ENCODE peak calls at places on chromosomes 5 and 9, in nine cellular contexts. One of them, this sample, is unnamed.

GRCh38 chr5:157554180-157555030 is 21.2 kb downstream of the ADAM19 start:
- DNase-seq in WTC11: no peak
- DNase-seq in tibial nerve: no peak
- DNase-seq in stimulated activated CD8-positive, alpha-beta memory T cell treated with anti-CD3 and anti-CD28 coated beads, Interleukin-2, amount 100 ng/mL, for 48 hours: no peak
- DNase-seq in activated T-helper 9 cell treated with anti-CD3 and anti-CD28 coated beads, Interleukin-2, amount 50 U/mL, for 16 hours: no peak
- DNase-seq in DMS153: no peak
- DNase-seq in activated CD8-positive, alpha-beta memory T cell treated with anti-CD3 and anti-CD28 coated beads for 1 hour: no peak
- DNase-seq in COR-L47: no peak
- DNase-seq in Right ventricle myocardium superior: no peak
- DNase-seq in this sample: no peak

GRCh38 chr9:133713211-133713959 is 24.8 kb downstream of the SARDH start:
- DNase-seq in WTC11: no peak
- DNase-seq in tibial nerve: no peak
- DNase-seq in stimulated activated CD8-positive, alpha-beta memory T cell treated with anti-CD3 and anti-CD28 coated beads, Interleukin-2, amount 100 ng/mL, for 48 hours: no peak
- DNase-seq in activated T-helper 9 cell treated with anti-CD3 and anti-CD28 coated beads, Interleukin-2, amount 50 U/mL, for 16 hours: no peak
- DNase-seq in DMS153: no peak
- DNase-seq in activated CD8-positive, alpha-beta memory T cell treated with anti-CD3 and anti-CD28 coated beads for 1 hour: no peak
- DNase-seq in COR-L47: no peak
- DNase-seq in Right ventricle myocardium superior: peak; percentile 35
- DNase-seq in this sample: no peak

GRCh38 chr9:95078934-95079333 is 238.6 kb downstream of the FANCC start:
- DNase-seq in WTC11: peak; percentile 44
- DNase-seq in tibial nerve: no peak
- DNase-seq in stimulated activated CD8-positive, alpha-beta memory T cell treated with anti-CD3 and anti-CD28 coated beads, Interleukin-2, amount 100 ng/mL, for 48 hours: no peak
- DNase-seq in activated T-helper 9 cell treated with anti-CD3 and anti-CD28 coated beads, Interleukin-2, amount 50 U/mL, for 16 hours: no peak
- DNase-seq in DMS153: no peak
- DNase-seq in activated CD8-positive, alpha-beta memory T cell treated with anti-CD3 and anti-CD28 coated beads for 1 hour: no peak
- DNase-seq in COR-L47: no peak
- DNase-seq in Right ventricle myocardium superior: no peak
- DNase-seq in this sample: no peak

GRCh38 chr5:172458956-172459355 is 4.6 kb upstream of the SH3PXD2B start:
- DNase-seq in WTC11: no peak
- DNase-seq in tibial nerve: no peak
- DNase-seq in stimulated activated CD8-positive, alpha-beta memory T cell treated with anti-CD3 and anti-CD28 coated beads, Interleukin-2, amount 100 ng/mL, for 48 hours: no peak
- DNase-seq in activated T-helper 9 cell treated with anti-CD3 and anti-CD28 coated beads, Interleukin-2, amount 50 U/mL, for 16 hours: no peak
- DNase-seq in DMS153: no peak
- DNase-seq in activated CD8-positive, alpha-beta memory T cell treated with anti-CD3 and anti-CD28 coated beads for 1 hour: no peak
- DNase-seq in COR-L47: no peak
- DNase-seq in Right ventricle myocardium superior: no peak
- DNase-seq in this sample: no peak

GRCh38 chr9:137724114-137724445 is 105.3 kb downstream of the EHMT1 start:
- DNase-seq in WTC11: peak; percentile 55
- DNase-seq in tibial nerve: no peak
- DNase-seq in stimulated activated CD8-positive, alpha-beta memory T cell treated with anti-CD3 and anti-CD28 coated beads, Interleukin-2, amount 100 ng/mL, for 48 hours: no peak
- DNase-seq in activated T-helper 9 cell treated with anti-CD3 and anti-CD28 coated beads, Interleukin-2, amount 50 U/mL, for 16 hours: no peak
- DNase-seq in DMS153: no peak
- DNase-seq in activated CD8-positive, alpha-beta memory T cell treated with anti-CD3 and anti-CD28 coated beads for 1 hour: no peak
- DNase-seq in COR-L47: no peak
- DNase-seq in Right ventricle myocardium superior: no peak
- DNase-seq in this sample: peak; percentile 18

GRCh38 chr5:52893105-52893504 is 96.0 kb upstream of the ITGA2 start:
- DNase-seq in WTC11: no peak
- DNase-seq in tibial nerve: no peak
- DNase-seq in stimulated activated CD8-positive, alpha-beta memory T cell treated with anti-CD3 and anti-CD28 coated beads, Interleukin-2, amount 100 ng/mL, for 48 hours: no peak
- DNase-seq in activated T-helper 9 cell treated with anti-CD3 and anti-CD28 coated beads, Interleukin-2, amount 50 U/mL, for 16 hours: no peak
- DNase-seq in DMS153: no peak
- DNase-seq in activated CD8-positive, alpha-beta memory T cell treated with anti-CD3 and anti-CD28 coated beads for 1 hour: no peak
- DNase-seq in COR-L47: no peak
- DNase-seq in Right ventricle myocardium superior: no peak
- DNase-seq in this sample: no peak

GRCh38 chr9:123120131-123120530 is 86.7 kb downstream of the GPR21 start:
- DNase-seq in WTC11: no peak
- DNase-seq in tibial nerve: no peak
- DNase-seq in stimulated activated CD8-positive, alpha-beta memory T cell treated with anti-CD3 and anti-CD28 coated beads, Interleukin-2, amount 100 ng/mL, for 48 hours: no peak
- DNase-seq in activated T-helper 9 cell treated with anti-CD3 and anti-CD28 coated beads, Interleukin-2, amount 50 U/mL, for 16 hours: no peak
- DNase-seq in DMS153: no peak
- DNase-seq in activated CD8-positive, alpha-beta memory T cell treated with anti-CD3 and anti-CD28 coated beads for 1 hour: no peak
- DNase-seq in COR-L47: no peak
- DNase-seq in Right ventricle myocardium superior: no peak
- DNase-seq in this sample: no peak

GRCh38 chr9:134375430-134376385 is 49.5 kb downstream of the RXRA start:
- DNase-seq in WTC11: no peak
- DNase-seq in tibial nerve: peak; percentile 54
- DNase-seq in stimulated activated CD8-positive, alpha-beta memory T cell treated with anti-CD3 and anti-CD28 coated beads, Interleukin-2, amount 100 ng/mL, for 48 hours: no peak
- DNase-seq in activated T-helper 9 cell treated with anti-CD3 and anti-CD28 coated beads, Interleukin-2, amount 50 U/mL, for 16 hours: no peak
- DNase-seq in DMS153: no peak
- DNase-seq in activated CD8-positive, alpha-beta memory T cell treated with anti-CD3 and anti-CD28 coated beads for 1 hour: no peak
- DNase-seq in COR-L47: no peak
- DNase-seq in Right ventricle myocardium superior: peak; percentile 79
- DNase-seq in this sample: no peak

GRCh38 chr5:61768692-61769281 is 436.7 kb downstream of the ZSWIM6 start:
- DNase-seq in WTC11: peak; percentile 79
- DNase-seq in tibial nerve: no peak
- DNase-seq in stimulated activated CD8-positive, alpha-beta memory T cell treated with anti-CD3 and anti-CD28 coated beads, Interleukin-2, amount 100 ng/mL, for 48 hours: no peak
- DNase-seq in activated T-helper 9 cell treated with anti-CD3 and anti-CD28 coated beads, Interleukin-2, amount 50 U/mL, for 16 hours: no peak
- DNase-seq in DMS153: no peak
- DNase-seq in activated CD8-positive, alpha-beta memory T cell treated with anti-CD3 and anti-CD28 coated beads for 1 hour: no peak
- DNase-seq in COR-L47: no peak
- DNase-seq in Right ventricle myocardium superior: no peak
- DNase-seq in this sample: no peak

GRCh38 chr5:61924251-61924650 is 381.8 kb upstream of the KIF2A start:
- DNase-seq in WTC11: no peak
- DNase-seq in tibial nerve: no peak
- DNase-seq in stimulated activated CD8-positive, alpha-beta memory T cell treated with anti-CD3 and anti-CD28 coated beads, Interleukin-2, amount 100 ng/mL, for 48 hours: no peak
- DNase-seq in activated T-helper 9 cell treated with anti-CD3 and anti-CD28 coated beads, Interleukin-2, amount 50 U/mL, for 16 hours: no peak
- DNase-seq in DMS153: no peak
- DNase-seq in activated CD8-positive, alpha-beta memory T cell treated with anti-CD3 and anti-CD28 coated beads for 1 hour: no peak
- DNase-seq in COR-L47: no peak
- DNase-seq in Right ventricle myocardium superior: no peak
- DNase-seq in this sample: no peak

GRCh38 chr5:1879292-1880263 is 3.1 kb downstream of the IRX4 start:
- DNase-seq in WTC11: no peak
- DNase-seq in tibial nerve: no peak
- DNase-seq in stimulated activated CD8-positive, alpha-beta memory T cell treated with anti-CD3 and anti-CD28 coated beads, Interleukin-2, amount 100 ng/mL, for 48 hours: no peak
- DNase-seq in activated T-helper 9 cell treated with anti-CD3 and anti-CD28 coated beads, Interleukin-2, amount 50 U/mL, for 16 hours: no peak
- DNase-seq in DMS153: no peak
- DNase-seq in activated CD8-positive, alpha-beta memory T cell treated with anti-CD3 and anti-CD28 coated beads for 1 hour: no peak
- DNase-seq in COR-L47: no peak
- DNase-seq in Right ventricle myocardium superior: no peak
- DNase-seq in this sample: no peak

GRCh38 chr5:179730356-179730755 is 2.3 kb upstream of the MAML1 start:
- DNase-seq in WTC11: no peak
- DNase-seq in tibial nerve: no peak
- DNase-seq in stimulated activated CD8-positive, alpha-beta memory T cell treated with anti-CD3 and anti-CD28 coated beads, Interleukin-2, amount 100 ng/mL, for 48 hours: no peak
- DNase-seq in activated T-helper 9 cell treated with anti-CD3 and anti-CD28 coated beads, Interleukin-2, amount 50 U/mL, for 16 hours: no peak
- DNase-seq in DMS153: no peak
- DNase-seq in activated CD8-positive, alpha-beta memory T cell treated with anti-CD3 and anti-CD28 coated beads for 1 hour: no peak
- DNase-seq in COR-L47: no peak
- DNase-seq in Right ventricle myocardium superior: no peak
- DNase-seq in this sample: no peak

GRCh38 chr9:136944094-136944518 is 432 bp downstream of the FBXW5 start:
- DNase-seq in WTC11: no peak
- DNase-seq in tibial nerve: no peak
- DNase-seq in stimulated activated CD8-positive, alpha-beta memory T cell treated with anti-CD3 and anti-CD28 coated beads, Interleukin-2, amount 100 ng/mL, for 48 hours: no peak
- DNase-seq in activated T-helper 9 cell treated with anti-CD3 and anti-CD28 coated beads, Interleukin-2, amount 50 U/mL, for 16 hours: no peak
- DNase-seq in DMS153: no peak
- DNase-seq in activated CD8-positive, alpha-beta memory T cell treated with anti-CD3 and anti-CD28 coated beads for 1 hour: no peak
- DNase-seq in COR-L47: no peak
- DNase-seq in Right ventricle myocardium superior: no peak
- DNase-seq in this sample: peak; percentile 32

GRCh38 chr5:82470185-82470584 is 192.0 kb upstream of the RPS23 start:
- DNase-seq in WTC11: no peak
- DNase-seq in tibial nerve: no peak
- DNase-seq in stimulated activated CD8-positive, alpha-beta memory T cell treated with anti-CD3 and anti-CD28 coated beads, Interleukin-2, amount 100 ng/mL, for 48 hours: no peak
- DNase-seq in activated T-helper 9 cell treated with anti-CD3 and anti-CD28 coated beads, Interleukin-2, amount 50 U/mL, for 16 hours: no peak
- DNase-seq in DMS153: no peak
- DNase-seq in activated CD8-positive, alpha-beta memory T cell treated with anti-CD3 and anti-CD28 coated beads for 1 hour: no peak
- DNase-seq in COR-L47: no peak
- DNase-seq in Right ventricle myocardium superior: no peak
- DNase-seq in this sample: no peak

GRCh38 chr9:124505006-124505900 is 1.9 kb downstream of the NR5A1 start:
- DNase-seq in WTC11: peak; percentile 49
- DNase-seq in tibial nerve: no peak
- DNase-seq in stimulated activated CD8-positive, alpha-beta memory T cell treated with anti-CD3 and anti-CD28 coated beads, Interleukin-2, amount 100 ng/mL, for 48 hours: no peak
- DNase-seq in activated T-helper 9 cell treated with anti-CD3 and anti-CD28 coated beads, Interleukin-2, amount 50 U/mL, for 16 hours: no peak
- DNase-seq in DMS153: no peak
- DNase-seq in activated CD8-positive, alpha-beta memory T cell treated with anti-CD3 and anti-CD28 coated beads for 1 hour: no peak
- DNase-seq in COR-L47: no peak
- DNase-seq in Right ventricle myocardium superior: no peak
- DNase-seq in this sample: no peak

GRCh38 chr9:79220666-79221065 is 351.1 kb upstream of the TLE4 start:
- DNase-seq in WTC11: no peak
- DNase-seq in tibial nerve: no peak
- DNase-seq in stimulated activated CD8-positive, alpha-beta memory T cell treated with anti-CD3 and anti-CD28 coated beads, Interleukin-2, amount 100 ng/mL, for 48 hours: no peak
- DNase-seq in activated T-helper 9 cell treated with anti-CD3 and anti-CD28 coated beads, Interleukin-2, amount 50 U/mL, for 16 hours: no peak
- DNase-seq in DMS153: no peak
- DNase-seq in activated CD8-positive, alpha-beta memory T cell treated with anti-CD3 and anti-CD28 coated beads for 1 hour: no peak
- DNase-seq in COR-L47: no peak
- DNase-seq in Right ventricle myocardium superior: no peak
- DNase-seq in this sample: no peak

GRCh38 chr5:57185301-57185700 is 11.4 kb downstream of the GPBP1 start:
- DNase-seq in WTC11: no peak
- DNase-seq in tibial nerve: no peak
- DNase-seq in stimulated activated CD8-positive, alpha-beta memory T cell treated with anti-CD3 and anti-CD28 coated beads, Interleukin-2, amount 100 ng/mL, for 48 hours: no peak
- DNase-seq in activated T-helper 9 cell treated with anti-CD3 and anti-CD28 coated beads, Interleukin-2, amount 50 U/mL, for 16 hours: no peak
- DNase-seq in DMS153: no peak
- DNase-seq in activated CD8-positive, alpha-beta memory T cell treated with anti-CD3 and anti-CD28 coated beads for 1 hour: no peak
- DNase-seq in COR-L47: no peak
- DNase-seq in Right ventricle myocardium superior: no peak
- DNase-seq in this sample: no peak

GRCh38 chr9:133888779-133889491 is 103.2 kb downstream of the VAV2 start:
- DNase-seq in WTC11: no peak
- DNase-seq in tibial nerve: no peak
- DNase-seq in stimulated activated CD8-positive, alpha-beta memory T cell treated with anti-CD3 and anti-CD28 coated beads, Interleukin-2, amount 100 ng/mL, for 48 hours: no peak
- DNase-seq in activated T-helper 9 cell treated with anti-CD3 and anti-CD28 coated beads, Interleukin-2, amount 50 U/mL, for 16 hours: no peak
- DNase-seq in DMS153: no peak
- DNase-seq in activated CD8-positive, alpha-beta memory T cell treated with anti-CD3 and anti-CD28 coated beads for 1 hour: no peak
- DNase-seq in COR-L47: peak; percentile 94
- DNase-seq in Right ventricle myocardium superior: no peak
- DNase-seq in this sample: no peak

GRCh38 chr9:129258823-129259301 is 80.8 kb upstream of the IER5L start:
- DNase-seq in WTC11: no peak
- DNase-seq in tibial nerve: no peak
- DNase-seq in stimulated activated CD8-positive, alpha-beta memory T cell treated with anti-CD3 and anti-CD28 coated beads, Interleukin-2, amount 100 ng/mL, for 48 hours: no peak
- DNase-seq in activated T-helper 9 cell treated with anti-CD3 and anti-CD28 coated beads, Interleukin-2, amount 50 U/mL, for 16 hours: no peak
- DNase-seq in DMS153: no peak
- DNase-seq in activated CD8-positive, alpha-beta memory T cell treated with anti-CD3 and anti-CD28 coated beads for 1 hour: no peak
- DNase-seq in COR-L47: no peak
- DNase-seq in Right ventricle myocardium superior: peak; percentile 42
- DNase-seq in this sample: no peak

GRCh38 chr9:109816490-109816889 is 36.5 kb downstream of the PALM2AKAP2 start:
- DNase-seq in WTC11: no peak
- DNase-seq in tibial nerve: peak; percentile 47
- DNase-seq in stimulated activated CD8-positive, alpha-beta memory T cell treated with anti-CD3 and anti-CD28 coated beads, Interleukin-2, amount 100 ng/mL, for 48 hours: no peak
- DNase-seq in activated T-helper 9 cell treated with anti-CD3 and anti-CD28 coated beads, Interleukin-2, amount 50 U/mL, for 16 hours: no peak
- DNase-seq in DMS153: no peak
- DNase-seq in activated CD8-positive, alpha-beta memory T cell treated with anti-CD3 and anti-CD28 coated beads for 1 hour: no peak
- DNase-seq in COR-L47: no peak
- DNase-seq in Right ventricle myocardium superior: no peak
- DNase-seq in this sample: no peak

This sample was measured in stimulated activated CD4-positive, alpha-beta T cell treated with anti-CD3 and anti-CD28 coated beads, Interleukin-12 subunit alpha, Interleukin-12 subunit beta, amount 100 ng/mL, for 4 hours.